ENCODE peak calls at places on chromosomes 13 and 19, in four cellular contexts. P, Y, D and Z are unnamed samples.

GRCh38 chr19:42270346-42271044 is 1.4 kb downstream of the CIC start:
- DNase-seq in P (no peak), Y (peak), D (peak), Z (peak)

GRCh38 chr13:50679321-50679720 is 164.2 kb downstream of the DLEU7 start:
- DNase-seq in P (no peak), Y (no peak), D (no peak), Z (no peak)

GRCh38 chr13:21371011-21371410 is 88.1 kb downstream of the ZDHHC20 start:
- DNase-seq in P (no peak), Y (no peak), D (no peak), Z (no peak)

GRCh38 chr19:2239173-2239572 is 2.5 kb downstream of the SF3A2 start:
- DNase-seq in P (no peak), Y (no peak), D (no peak), Z (no peak)

GRCh38 chr13:31629085-31629785 is 110.1 kb upstream of the RXFP2 start:
- DNase-seq in P (no peak), Y (no peak), D (no peak), Z (no peak)

GRCh38 chr13:32267836-32268439 is 47.2 kb downstream of the ZAR1L start:
- DNase-seq in P (peak), Y (peak), D (no peak), Z (no peak)

GRCh38 chr13:101626925-101627555 is 174.6 kb downstream of the ITGBL1 start:
- DNase-seq in P (no peak), Y (no peak), D (no peak), Z (no peak)

GRCh38 chr19:6247007-6247288 is 32.8 kb downstream of the MLLT1 start:
- DNase-seq in P (no peak), Y (no peak), D (no peak), Z (no peak)

GRCh38 chr19:32421589-32422361 is 16.2 kb downstream of the DPY19L3 start:
- DNase-seq in P (no peak), Y (no peak), D (no peak), Z (no peak)

GRCh38 chr19:58396691-58397532 is 1.5 kb downstream of the RNF225 start:
- DNase-seq in P (no peak), Y (no peak), D (no peak), Z (no peak)

GRCh38 chr13:30679483-30680330 is 55.6 kb upstream of the ALOX5AP start:
- DNase-seq in P (no peak), Y (no peak), D (no peak), Z (no peak)

GRCh38 chr13:85710545-85710944 is 88.7 kb downstream of the SLITRK6 start:
- DNase-seq in P (no peak), Y (no peak), D (no peak), Z (no peak)

GRCh38 chr19:6458695-6459355 is 767 bp downstream of the SLC25A23 start:
- DNase-seq in P (no peak), Y (peak), D (no peak), Z (no peak)

GRCh38 chr19:49113762-49114629 is at the start of gene LIN7B:
- DNase-seq in P (no peak), Y (peak), D (peak), Z (peak)

GRCh38 chr13:33278923-33279322 is 6.6 kb downstream of the STARD13 start:
- DNase-seq in P (no peak), Y (no peak), D (no peak), Z (no peak)

GRCh38 chr19:30066781-30067759 is 125.0 kb downstream of the URI1 start:
- DNase-seq in P (no peak), Y (peak), D (peak), Z (no peak)

GRCh38 chr13:41053384-41053826 is 7.9 kb upstream of the WBP4 start:
- DNase-seq in P (no peak), Y (no peak), D (no peak), Z (peak)

GRCh38 chr13:62702502-62702901 is 1286.9 kb upstream of the PCDH20 start:
- DNase-seq in P (no peak), Y (no peak), D (no peak), Z (no peak)

GRCh38 chr19:32653626-32653968 is 21.4 kb downstream of the ANKRD27 start:
- DNase-seq in P (no peak), Y (no peak), D (no peak), Z (no peak)

GRCh38 chr13:51887441-51887840 is 25.7 kb downstream of the CCDC70 start:
- DNase-seq in P (no peak), Y (no peak), D (no peak), Z (no peak)

GRCh38 chr13:82772802-82773201 is 1109.5 kb downstream of the SLITRK1 start:
- DNase-seq in P (no peak), Y (no peak), D (no peak), Z (no peak)

GRCh38 chr13:46321494-46322225 is 65.4 kb downstream of the RUBCNL start:
- DNase-seq in P (peak), Y (peak), D (no peak), Z (no peak)

GRCh38 chr19:19139876-19140229 is 1.6 kb upstream of the TMEM161A start:
- DNase-seq in P (no peak), Y (no peak), D (no peak), Z (no peak)

GRCh38 chr19:34676697-34677385 is at the start of gene SCGB2B2:
- DNase-seq in P (no peak), Y (no peak), D (no peak), Z (no peak)

GRCh38 chr13:111880185-111880584 is 186.8 kb upstream of the SOX1 start:
- DNase-seq in P (no peak), Y (no peak), D (no peak), Z (no peak)

GRCh38 chr13:69565334-69565733 is 542.3 kb upstream of the ATXN8OS start:
- DNase-seq in P (no peak), Y (peak), D (no peak), Z (no peak)

GRCh38 chr13:52600666-52601065 is 41.6 kb upstream of the HNRNPA1L2 start:
- DNase-seq in P (no peak), Y (no peak), D (no peak), Z (no peak)

DNA sequence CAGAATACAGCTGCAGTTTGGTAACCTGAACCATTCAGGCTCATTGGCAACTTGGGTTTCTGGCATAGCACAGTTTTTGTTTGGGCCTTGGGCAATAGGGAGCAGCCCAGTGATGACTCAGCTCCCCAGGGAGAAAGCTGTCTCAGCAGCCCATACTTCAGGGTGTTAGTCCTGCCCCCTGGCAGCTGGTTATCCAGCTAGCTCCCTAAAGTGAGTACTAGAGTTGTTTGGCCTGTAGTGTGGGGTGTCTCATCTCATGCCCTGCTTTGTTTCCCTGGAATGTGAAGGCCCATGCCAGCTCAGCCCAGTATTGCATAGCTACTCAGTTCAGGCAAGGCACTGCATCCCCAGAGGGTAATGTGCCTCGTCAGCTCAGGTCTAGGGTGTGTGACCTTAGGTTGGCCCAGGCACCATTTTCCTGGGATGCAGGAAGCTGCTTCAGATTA is 18.2 kb upstream of the ZNF543 start:
- DNase-seq in P (no peak), Y (no peak), D (no peak), Z (peak)
- TF ChIP-seq POLR2A in P (no peak), Y (no peak), D (no peak), Z (no peak)

GRCh38 chr13:106182404-106182803 is 353.1 kb downstream of the EFNB2 start:
- DNase-seq in P (no peak), Y (no peak), D (no peak), Z (no peak)
- TF ChIP-seq POLR2A in P (no peak), Y (no peak), D (no peak), Z (no peak)

DNA sequence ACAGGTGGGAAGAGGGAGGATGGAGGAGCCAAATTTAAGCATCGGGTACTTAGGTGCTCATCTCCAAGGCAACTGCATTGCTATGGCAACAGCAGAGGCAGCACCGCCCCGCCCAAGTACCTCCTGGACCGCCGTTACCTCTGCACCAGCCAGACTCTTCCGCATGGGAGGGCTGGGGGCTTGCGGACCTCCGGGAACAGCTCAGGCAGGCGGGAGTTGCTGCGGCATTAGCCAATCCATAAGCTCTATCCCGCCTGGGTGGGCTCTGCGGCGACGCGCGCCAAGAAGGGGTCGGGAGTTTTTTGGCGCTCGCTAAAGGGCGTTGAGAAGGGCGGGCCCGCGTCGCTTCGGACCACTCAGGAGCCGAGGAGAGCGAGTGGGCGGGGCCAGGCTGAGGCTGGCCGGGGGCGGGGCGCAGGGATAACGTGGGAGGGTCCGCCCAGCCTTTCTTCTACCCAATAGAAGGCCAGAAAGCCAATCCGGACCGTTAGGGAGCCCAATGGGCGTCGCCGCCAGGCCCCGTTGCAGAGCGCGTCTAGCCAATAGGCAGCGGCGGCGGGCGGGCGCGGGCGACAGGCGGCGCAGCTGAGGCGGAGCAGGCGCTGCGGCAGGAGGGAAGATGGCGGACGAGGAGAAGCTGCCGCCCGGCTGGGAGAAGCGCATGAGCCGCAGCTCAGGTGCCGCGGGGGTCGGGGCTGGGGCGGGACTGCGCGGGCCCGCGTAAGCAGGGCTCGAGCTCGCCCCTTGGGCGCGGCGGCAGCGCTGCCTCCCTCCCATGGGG is at the start of gene PIN1:
- DNase-seq in P (peak), Y (peak), D (peak), Z (peak)
- TF ChIP-seq POLR2A in P (peak), Y (peak), D (no peak), Z (peak)

DNA sequence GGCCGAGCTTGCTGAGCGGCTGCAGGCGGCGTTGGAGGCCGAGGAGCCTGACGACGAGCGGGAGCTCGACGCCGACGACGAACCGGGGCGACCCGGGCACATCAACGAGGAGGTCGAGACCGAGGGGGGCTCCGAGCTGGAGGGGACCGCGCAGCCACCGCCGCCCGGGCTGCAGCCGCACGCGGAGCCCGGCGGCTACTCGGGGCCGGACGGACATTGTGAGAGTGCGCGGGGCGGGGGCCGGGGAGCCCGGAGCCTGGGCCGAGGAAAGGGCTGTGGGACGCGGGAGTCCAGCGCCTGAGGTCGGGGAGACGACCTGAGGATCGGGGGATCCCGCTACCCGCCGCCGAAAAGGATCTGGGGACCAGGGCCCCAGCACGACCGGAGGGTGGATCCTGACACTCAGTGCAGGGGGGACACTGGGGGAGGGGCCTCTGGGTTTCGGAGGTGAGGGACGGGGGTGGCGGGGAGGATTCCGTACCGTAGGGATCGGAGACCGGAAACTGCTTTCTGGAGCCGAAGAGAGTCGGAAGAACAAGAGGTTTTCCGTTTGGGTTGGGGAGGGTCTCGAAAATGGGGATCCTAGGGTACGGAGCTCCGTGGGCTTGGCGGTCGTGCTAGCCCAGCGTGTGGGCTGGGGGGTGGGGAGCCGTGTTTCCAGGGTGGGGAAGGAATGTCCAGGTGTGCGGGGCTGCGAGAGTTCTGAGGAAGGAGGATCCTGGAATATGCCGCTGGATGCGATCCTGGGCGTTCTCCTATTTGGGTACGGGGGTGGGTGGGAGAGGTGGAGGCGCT is 606 bp downstream of the HNRNPUL1 start:
- DNase-seq in P (no peak), Y (peak), D (peak), Z (peak)
- TF ChIP-seq POLR2A in P (no peak), Y (no peak), D (no peak), Z (no peak)

GRCh38 chr19:853014-853553 is 981 bp downstream of the ELANE start:
- DNase-seq in P (no peak), Y (no peak), D (no peak), Z (no peak)

GRCh38 chr19:848457-848921 is 3.6 kb upstream of the ELANE start:
- DNase-seq in P (no peak), Y (no peak), D (no peak), Z (no peak)

GRCh38 chr19:852136-853013 is at the start of gene ELANE:
- DNase-seq in P (no peak), Y (no peak), D (no peak), Z (no peak)

GRCh38 chr19:850979-851335 is 1.1 kb upstream of the ELANE start:
- DNase-seq in P (no peak), Y (no peak), D (no peak), Z (no peak)

GRCh38 chr19:850221-850978 is 1.7 kb upstream of the ELANE start:
- DNase-seq in P (no peak), Y (peak), D (peak), Z (peak)
- TF ChIP-seq POLR2A in P (no peak), Y (no peak), D (no peak), Z (no peak)

DNA sequence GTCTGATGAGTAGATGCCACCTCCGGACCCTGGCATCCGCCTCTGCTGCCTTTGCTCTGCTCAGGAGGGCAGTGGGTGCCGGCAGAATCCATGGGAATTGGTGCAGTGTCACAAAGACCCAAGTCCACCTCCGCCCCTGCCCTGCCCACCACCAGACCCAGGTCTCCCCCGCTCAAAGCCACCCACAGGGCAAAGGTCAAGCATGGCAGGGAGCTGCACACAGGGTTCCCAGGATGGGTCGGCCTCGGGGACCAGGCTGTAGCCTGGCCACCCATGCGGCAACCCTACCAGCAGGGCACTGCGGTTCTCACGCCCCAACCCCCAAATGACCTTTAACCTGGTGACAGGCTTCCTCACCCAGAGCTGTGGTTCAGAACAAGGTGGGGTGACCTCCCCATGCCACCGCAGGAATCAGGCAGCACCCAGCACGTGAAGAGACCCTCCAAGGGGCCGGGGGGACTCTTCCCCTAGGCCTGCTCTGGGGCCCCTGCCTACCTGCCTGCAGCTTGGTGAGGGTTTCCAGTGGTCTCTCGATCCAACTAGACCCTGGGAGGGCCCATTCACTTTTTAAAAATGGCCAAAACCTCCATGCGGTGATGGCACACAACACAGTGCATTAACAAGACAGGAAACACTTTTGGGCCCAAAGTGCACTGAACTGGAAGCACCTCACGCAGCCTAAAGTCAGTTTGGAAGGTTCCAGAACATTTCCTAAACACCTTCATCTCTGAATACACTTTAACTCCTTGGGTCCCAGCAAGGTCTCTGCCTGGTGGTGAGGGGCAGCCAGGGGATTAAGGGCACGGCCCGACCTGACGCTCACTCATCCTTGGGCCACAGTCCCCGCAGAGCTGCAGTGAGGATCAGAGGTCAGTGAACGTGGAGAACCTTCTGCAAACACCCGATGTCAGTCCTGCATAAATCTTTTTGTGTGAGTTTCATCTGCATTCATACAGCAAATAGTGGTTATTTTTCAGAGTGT is 11.0 kb downstream of the GAS6 start:
- DNase-seq in P (no peak), Y (no peak), D (no peak), Z (no peak)
- TF ChIP-seq POLR2A in P (no peak), Y (no peak), D (no peak), Z (no peak)

GRCh38 chr13:86862137-86862536 is 809.0 kb upstream of the SLITRK5 start:
- DNase-seq in P (no peak), Y (no peak), D (no peak), Z (no peak)

DNA sequence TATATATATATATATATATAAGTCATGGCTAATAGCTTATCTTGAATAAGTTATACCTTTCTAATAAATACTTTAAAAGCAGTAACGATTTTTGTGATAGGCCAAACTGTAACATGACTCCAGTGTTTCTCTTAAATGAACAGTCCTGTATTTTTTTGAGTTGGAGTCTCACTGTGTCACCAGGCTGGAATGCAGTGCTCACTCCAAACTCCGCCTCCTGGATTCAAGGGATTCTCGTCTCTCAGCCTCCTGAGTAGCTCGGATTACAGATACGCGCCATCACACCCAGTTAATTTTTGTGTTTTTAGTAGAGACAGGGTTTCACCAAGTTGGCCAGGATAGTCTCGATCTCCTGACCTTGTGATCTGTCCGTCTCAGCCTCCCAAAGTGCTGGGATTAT is 814.2 kb upstream of the SLITRK5 start:
- DNase-seq in P (no peak), Y (no peak), D (no peak), Z (no peak)
- TF ChIP-seq POLR2A in P (no peak), Y (no peak), D (no peak), Z (no peak)